ENCODE peak calls at places on chromosomes 5 and 9, in seven cellular contexts. J, S, P, C, W, T and B are unnamed samples.

GRCh38 chr9:110255417-110256141 is 728 bp downstream of the TXN start:
- DNase-seq in T (peak), W (peak), P (peak), J (peak), S (peak), C (no peak), B (no peak)

GRCh38 chr5:169668732-169669131 is 31.7 kb downstream of the DOCK2 start:
- DNase-seq in J (no peak), C (no peak), W (peak), S (no peak), T (no peak), P (no peak), B (no peak)

GRCh38 chr5:140344683-140345423 is 1.6 kb downstream of the HBEGF start:
- DNase-seq in T (no peak), J (peak), W (no peak), S (peak), C (no peak), P (peak), B (no peak)

GRCh38 chr9:78030553-78031270 is 899 bp downstream of the GNAQ start:
- DNase-seq in T (peak), S (peak), W (peak), J (peak), C (no peak), P (peak), B (peak)

GRCh38 chr5:124963236-124963929 is 216.9 kb upstream of the ZNF608 start:
- DNase-seq in P (peak), S (peak), W (peak), C (no peak), J (peak), T (peak), B (no peak)

GRCh38 chr9:108296056-108296455 is 559.7 kb downstream of the ACTL7B start:
- DNase-seq in C (no peak), W (peak), J (peak), S (no peak), P (peak), T (no peak), B (no peak)

GRCh38 chr5:59264641-59265245 is 628.8 kb downstream of the PDE4D start:
- DNase-seq in P (peak), J (no peak), W (peak), S (peak), C (no peak), T (no peak), B (no peak)

GRCh38 chr5:145701404-145701803 is 133.7 kb downstream of the PRELID2 start:
- DNase-seq in P (peak), T (no peak), J (no peak), S (peak), C (no peak), W (no peak), B (no peak)

GRCh38 chr5:57262533-57262932 is 88.7 kb downstream of the GPBP1 start:
- DNase-seq in T (no peak), C (no peak), P (no peak), W (no peak), J (no peak), S (no peak), B (no peak)

GRCh38 chr9:131470581-131470991 is 32.1 kb upstream of the POMT1 start:
- DNase-seq in P (no peak), S (no peak), W (no peak), C (no peak), J (no peak), T (no peak), B (no peak)

GRCh38 chr9:5425006-5425628 is 12.6 kb downstream of the PLGRKT start:
- DNase-seq in W (peak), S (peak), C (no peak), P (peak), J (no peak), T (no peak), B (no peak)

GRCh38 chr5:154038241-154038603 is 488 bp downstream of the FAM114A2 start:
- DNase-seq in W (no peak), T (no peak), C (no peak), S (no peak), J (no peak), P (no peak), B (no peak)

GRCh38 chr5:135489466-135490244 is 37.5 kb upstream of the TIFAB start:
- DNase-seq in S (no peak), T (peak), P (no peak), W (no peak), J (no peak), C (no peak), B (no peak)

GRCh38 chr9:125240649-125240999 is 519 bp downstream of the HSPA5 start:
- DNase-seq in S (peak), W (no peak), J (no peak), P (peak), C (no peak), T (no peak), B (peak)
- H2BK120ac ChIP-seq in S (no peak), W (peak), J (peak), P (peak), C (no peak), T (no peak), B (no peak)

GRCh38 chr5:122463221-122463620 is 151.2 kb downstream of the SNCAIP start:
- DNase-seq in J (peak), C (no peak), W (peak), P (no peak), T (no peak), S (no peak), B (no peak)
- H2AK5ac ChIP-seq in J (no peak), C (no peak), W (no peak), P (no peak), T (no peak), S (no peak), B (no peak)

GRCh38 chr5:155850411-155850810 is 476.6 kb upstream of the SGCD start:
- DNase-seq in P (no peak), W (no peak), J (no peak), S (no peak), T (no peak), C (no peak), B (no peak)
- H2BK120ac ChIP-seq in P (no peak), W (no peak), J (no peak), S (no peak), T (no peak), C (no peak), B (no peak)

GRCh38 chr5:158621381-158621780 is 478.3 kb downstream of the EBF1 start:
- DNase-seq in T (no peak), S (no peak), P (no peak), W (no peak), J (no peak), C (no peak), B (no peak)

GRCh38 chr5:158619083-158619788 is 480.5 kb downstream of the EBF1 start:
- DNase-seq in W (no peak), J (no peak), S (no peak), T (no peak), C (no peak), P (no peak), B (no peak)

GRCh38 chr5:158629591-158630312 is 470.0 kb downstream of the EBF1 start:
- DNase-seq in C (no peak), P (no peak), W (no peak), S (no peak), J (no peak), T (no peak), B (no peak)

GRCh38 chr5:158623971-158624370 is 475.7 kb downstream of the EBF1 start:
- DNase-seq in J (no peak), T (no peak), S (no peak), P (no peak), C (no peak), W (no peak), B (no peak)
- H2AK5ac ChIP-seq in J (no peak), T (no peak), S (no peak), P (no peak), C (no peak), W (no peak), B (no peak)

GRCh38 chr5:162456096-162456495 is 388.5 kb downstream of the GABRG2 start:
- DNase-seq in T (no peak), S (no peak), C (no peak), P (no peak), W (no peak), J (no peak), B (no peak)
- H2BK120ac ChIP-seq in T (no peak), S (no peak), C (no peak), P (no peak), W (no peak), J (no peak), B (no peak)

GRCh38 chr5:11306365-11306764 is 545.3 kb upstream of the DAP start:
- DNase-seq in S (no peak), C (no peak), T (no peak), J (no peak), P (no peak), W (no peak), B (no peak)

GRCh38 chr5:11310158-11310557 is 549.1 kb upstream of the DAP start:
- DNase-seq in T (no peak), P (no peak), C (no peak), W (no peak), J (no peak), S (no peak), B (no peak)

GRCh38 chr5:11311272-11311671 is 550.2 kb upstream of the DAP start:
- DNase-seq in T (no peak), J (no peak), S (no peak), P (no peak), W (no peak), C (no peak), B (no peak)

GRCh38 chr5:11311731-11312130 is 550.7 kb upstream of the DAP start:
- DNase-seq in T (no peak), J (no peak), P (no peak), S (no peak), C (no peak), W (no peak), B (no peak)
- H2AK5ac ChIP-seq in T (no peak), J (no peak), P (no peak), S (no peak), C (no peak), W (no peak), B (no peak)

DNA sequence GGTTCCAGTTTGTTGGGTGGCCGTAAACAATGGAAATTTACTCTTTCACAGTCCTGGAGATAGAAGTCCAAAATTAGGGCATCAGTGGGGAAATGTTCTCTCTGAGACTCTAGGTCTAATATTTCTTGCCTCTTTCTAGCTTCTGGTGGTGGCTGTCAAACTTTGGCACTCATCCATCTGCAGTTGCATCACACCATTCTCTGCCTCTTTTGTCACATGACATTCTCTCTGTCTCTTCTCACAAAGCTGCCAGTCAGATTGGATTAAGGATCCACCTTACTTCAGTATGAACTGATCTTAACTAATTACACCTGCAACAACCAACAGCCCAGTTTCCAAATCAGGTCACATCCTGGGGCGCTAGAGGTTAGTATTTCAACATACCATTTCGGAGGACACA is 222.9 kb upstream of the FTMT start:
- DNase-seq in W (peak), J (no peak), S (no peak), C (no peak), T (no peak), P (no peak), B (no peak)
- H2BK120ac ChIP-seq in W (no peak), J (no peak), S (no peak), C (no peak), T (no peak), P (no peak), B (no peak)